ENCODE peak calls at places on chromosomes 5 and 9, in six cellular contexts. H is pulmonary artery endothelial cell, O is germinal center, M is GM12891, C is NCI-H748 treated with DMSO at 0.1 percent for 48 hours, D is T-cell. E is an unnamed sample.
A peak's percentile ranks its signal among the peaks of the same experiment; 100 is the strongest.

GRCh38 chr9:97943308-97943855 is 5.4 kb upstream of the HEMGN start:
- DNase-seq in M (no peak), O (no peak), C (no peak), D (no peak), H (no peak), E (no peak)

GRCh38 chr5:10684303-10685086 is 76.5 kb downstream of the DAP start:
- DNase-seq in C (no peak), D (no peak), H (no peak), M (no peak), O (no peak), E (no peak)

GRCh38 chr5:143235423-143235822 is 168.1 kb downstream of the NR3C1 start:
- DNase-seq in D (no peak), H (no peak), M (no peak), O (no peak), C (no peak), E (no peak)

GRCh38 chr5:156329197-156329611 is 2.2 kb downstream of the SGCD start:
- DNase-seq in M (no peak), H (no peak), C (no peak), O (no peak), D (no peak), E (no peak)

GRCh38 chr9:121966706-121967105 is 126.4 kb downstream of the TTLL11 start:
- DNase-seq in D (no peak), C (no peak), M (no peak), O (no peak), H (no peak), E (no peak)

GRCh38 chr5:142115937-142116614 is 7.5 kb downstream of the NDFIP1 start:
- DNase-seq in C (no peak), D (no peak), O (no peak), M (no peak), H (no peak), E (no peak)

GRCh38 chr9:136847065-136847826 is 2.0 kb upstream of the PHPT1 start:
- DNase-seq in C (no peak), H (no peak), D (no peak), O (peak; percentile 11), M (no peak), E (peak; percentile 87)

GRCh38 chr9:33233659-33234335 is 6.2 kb upstream of the SPINK4 start:
- DNase-seq in C (no peak), D (no peak), H (no peak), M (no peak), O (no peak), E (no peak)

GRCh38 chr9:11966804-11967203 is 726.4 kb upstream of the TYRP1 start:
- DNase-seq in M (no peak), C (no peak), H (no peak), D (no peak), O (no peak), E (no peak)

GRCh38 chr9:72551306-72551705 is 29.9 kb downstream of the TMC1 start:
- DNase-seq in O (no peak), C (no peak), H (no peak), D (no peak), M (no peak), E (no peak)

GRCh38 chr5:151184316-151185042 is 26.9 kb upstream of the ANXA6 start:
- DNase-seq in H (no peak), M (no peak), C (no peak), O (no peak), D (no peak), E (peak; percentile 12)

GRCh38 chr5:72268260-72268659 is 51.8 kb downstream of the MRPS27 start:
- DNase-seq in O (no peak), H (no peak), D (no peak), M (no peak), C (no peak), E (no peak)